ENCODE peak calls at places on chromosome 3, in seven cellular contexts. E, U, G, A, D, J and L are unnamed samples.

GRCh38 chr3:114092151-114093000 is 35.8 kb downstream of the QTRT2 start:
- DNase-seq in E (no peak), U (no peak), G (no peak), A (no peak), D (no peak), J (no peak), L (no peak)

GRCh38 chr3:113532698-113533533 is 561 bp downstream of the SIDT1 start:
- DNase-seq in E (no peak), U (no peak), G (no peak), A (no peak), D (peak; percentile 45), J (peak; percentile 61), L (peak; percentile 58)

GRCh38 chr3:186605561-186606545 is 7.0 kb upstream of the AHSG start:
- DNase-seq in E (no peak), U (no peak), G (no peak), A (no peak), D (no peak), J (no peak), L (no peak)

GRCh38 chr3:50453907-50454306 is 49.5 kb downstream of the CACNA2D2 start:
- DNase-seq in E (peak; percentile 30), U (no peak), G (no peak), A (no peak), D (peak; percentile 30), J (no peak), L (no peak)

GRCh38 chr3:17135696-17136095 is 250.9 kb downstream of the PLCL2 start:
- DNase-seq in E (no peak), U (no peak), G (no peak), A (no peak), D (no peak), J (no peak), L (no peak)

GRCh38 chr3:171351676-171352075 is 108.5 kb downstream of the TNIK start:
- DNase-seq in E (no peak), U (peak; percentile 79), G (peak; percentile 92), A (peak; percentile 60), D (no peak), J (no peak), L (no peak)

GRCh38 chr3:149468504-149469212 is 5.8 kb upstream of the TM4SF4 start:
- DNase-seq in E (no peak), U (no peak), G (no peak), A (no peak), D (no peak), J (no peak), L (no peak)

GRCh38 chr3:98843301-98843959 is 58.1 kb downstream of the DCBLD2 start:
- DNase-seq in E (no peak), U (no peak), G (no peak), A (no peak), D (no peak), J (no peak), L (no peak)

GRCh38 chr3:17431477-17432045 is 310.9 kb downstream of the TBC1D5 start:
- DNase-seq in E (no peak), U (no peak), G (peak; percentile 42), A (peak; percentile 10), D (no peak), J (no peak), L (no peak)

GRCh38 chr3:124059580-124059979 is 67.7 kb upstream of the ROPN1 start:
- DNase-seq in E (no peak), U (no peak), G (peak; percentile 52), A (no peak), D (no peak), J (no peak), L (no peak)

GRCh38 chr3:64214697-64215018 is 10.6 kb downstream of the PRICKLE2 start:
- DNase-seq in E (peak; percentile 41), U (no peak), G (peak; percentile 76), A (no peak), D (no peak), J (peak; percentile 82), L (no peak)

GRCh38 chr3:79032686-79033318 is 735.0 kb downstream of the ROBO1 start:
- DNase-seq in E (no peak), U (peak; percentile 20), G (peak; percentile 67), A (peak; percentile 13), D (no peak), J (no peak), L (no peak)

DNA sequence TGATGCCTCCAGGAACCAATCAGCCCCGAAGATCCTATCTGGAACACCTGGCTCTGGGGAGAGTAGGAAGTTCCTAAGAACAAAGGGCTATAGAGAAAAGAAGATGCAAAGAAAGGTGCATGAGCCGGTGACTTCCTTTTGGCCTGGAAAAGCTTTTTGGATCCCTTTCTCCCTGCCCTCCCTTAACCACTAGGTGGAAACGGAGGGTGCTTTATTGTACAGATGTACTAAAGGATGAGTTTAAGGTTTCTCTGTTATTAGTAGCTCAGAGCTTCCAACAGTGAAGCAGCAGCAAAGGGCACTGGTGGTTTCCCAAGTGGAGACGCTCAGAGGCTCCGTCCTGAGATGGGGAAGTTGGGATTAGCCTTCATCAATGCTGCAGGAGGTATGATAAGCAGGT is 6.0 kb upstream of the ADGRG7 start:
- DNase-seq in E (no peak), U (peak; percentile 42), G (peak; percentile 54), A (no peak), D (no peak), J (no peak), L (no peak)
- TF ChIP-seq CTCF in E (no peak), U (peak; percentile 39), G (peak; percentile 52), A (peak; percentile 68), D (peak; percentile 20), J (peak; percentile 22), L (peak; percentile 22)

DNA sequence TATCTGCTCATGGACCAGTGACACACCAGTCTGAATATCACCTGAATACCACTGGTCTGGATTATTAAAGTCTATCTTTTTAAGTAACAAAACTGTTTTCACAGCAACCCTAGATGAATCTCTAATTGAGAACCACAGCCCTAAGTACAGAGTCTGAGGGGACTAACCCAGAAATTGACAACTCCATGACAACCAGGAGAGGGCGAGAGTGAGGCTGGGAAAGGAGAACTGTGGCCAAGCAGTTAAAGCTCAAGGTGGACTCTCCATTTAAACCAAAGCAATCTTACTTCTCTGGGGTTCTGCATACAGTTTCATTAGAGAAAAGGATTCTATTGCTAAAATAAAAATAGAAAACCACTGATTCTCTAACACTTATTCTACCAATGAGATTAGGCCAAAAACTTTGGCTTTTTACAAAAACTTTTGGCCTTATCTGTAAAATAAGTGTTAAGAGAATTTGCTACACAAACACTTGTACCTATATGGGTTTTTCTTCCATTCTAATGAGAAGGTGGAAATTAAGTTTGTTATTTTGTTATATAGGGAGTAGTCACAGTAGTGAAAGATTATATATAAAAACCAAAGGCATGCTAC is 11.4 kb downstream of the NEK10 start:
- DNase-seq in E (no peak), U (peak; percentile 20), G (peak; percentile 56), A (no peak), D (peak; percentile 61), J (no peak), L (peak; percentile 45)
- TF ChIP-seq CTCF in E (peak; percentile 50), U (no peak), G (peak; percentile 57), A (peak; percentile 75), D (no peak), J (peak; percentile 40), L (peak; percentile 53)

GRCh38 chr3:132205609-132206008 is 111.6 kb upstream of the ACP3 start:
- DNase-seq in E (no peak), U (no peak), G (no peak), A (no peak), D (no peak), J (no peak), L (no peak)

GRCh38 chr3:132209860-132210259 is 107.3 kb upstream of the ACP3 start:
- DNase-seq in E (no peak), U (no peak), G (no peak), A (no peak), D (no peak), J (no peak), L (no peak)

GRCh38 chr3:132211896-132212295 is 105.3 kb upstream of the ACP3 start:
- DNase-seq in E (no peak), U (no peak), G (no peak), A (no peak), D (no peak), J (no peak), L (no peak)

GRCh38 chr3:132210476-132211346 is 106.5 kb upstream of the ACP3 start:
- DNase-seq in E (no peak), U (peak; percentile 23), G (no peak), A (no peak), D (peak; percentile 77), J (no peak), L (peak; percentile 38)
- TF ChIP-seq CTCF in E (no peak), U (peak; percentile 38), G (peak; percentile 26), A (peak; percentile 36), D (peak; percentile 67), J (peak; percentile 27), L (peak; percentile 75)

GRCh38 chr3:101849714-101850326 is 506 bp downstream of the NFKBIZ start:
- DNase-seq in E (peak; percentile 19), U (no peak), G (no peak), A (no peak), D (peak; percentile 55), J (peak; percentile 73), L (peak; percentile 63)
- TF ChIP-seq CTCF in E (no peak), U (peak; percentile 14), G (no peak), A (no peak), D (no peak), J (no peak), L (no peak)

DNA sequence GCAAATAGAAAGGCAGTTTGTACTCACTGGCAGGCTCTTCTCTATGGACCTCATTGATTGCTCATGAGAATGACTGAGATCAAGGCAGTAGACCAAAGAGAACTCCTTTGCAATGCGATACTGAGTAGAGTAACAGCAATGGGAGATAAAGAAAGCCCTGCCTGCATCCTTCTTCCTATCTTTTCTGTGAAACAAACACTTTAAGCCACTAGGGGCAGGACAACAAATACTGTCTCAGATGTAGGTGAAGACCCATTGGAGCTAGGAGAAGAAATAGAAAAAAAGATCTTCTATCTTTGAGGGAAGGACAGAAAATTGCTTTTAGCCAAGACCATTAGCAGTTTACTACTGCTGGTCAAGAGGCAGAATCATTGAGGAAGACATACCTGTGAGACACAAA is 117.6 kb upstream of the IGSF10 start:
- DNase-seq in E (no peak), U (no peak), G (no peak), A (no peak), D (no peak), J (no peak), L (no peak)
- TF ChIP-seq CTCF in E (no peak), U (no peak), G (no peak), A (no peak), D (no peak), J (no peak), L (no peak)

GRCh38 chr3:10697918-10698317 is 118.1 kb upstream of the SLC6A11 start:
- DNase-seq in E (no peak), U (peak; percentile 14), G (no peak), A (no peak), D (peak; percentile 19), J (no peak), L (no peak)

GRCh38 chr3:10695595-10696285 is 120.3 kb upstream of the SLC6A11 start:
- DNase-seq in E (peak; percentile 79), U (no peak), G (no peak), A (no peak), D (no peak), J (no peak), L (no peak)

GRCh38 chr3:10692039-10692438 is 124.0 kb upstream of the SLC6A11 start:
- DNase-seq in E (no peak), U (no peak), G (no peak), A (no peak), D (no peak), J (no peak), L (no peak)

GRCh38 chr3:10694194-10694593 is 121.8 kb upstream of the SLC6A11 start:
- DNase-seq in E (no peak), U (no peak), G (no peak), A (no peak), D (no peak), J (no peak), L (no peak)

GRCh38 chr3:10693457-10693856 is 122.6 kb upstream of the SLC6A11 start:
- DNase-seq in E (no peak), U (no peak), G (peak; percentile 3), A (no peak), D (no peak), J (no peak), L (no peak)
- TF ChIP-seq CTCF in E (peak; percentile 47), U (no peak), G (no peak), A (no peak), D (no peak), J (no peak), L (no peak)